ENCODE peak calls at places on chromosomes 7 and 10, in seven cellular contexts. K, E, L, N, P, I and U are unnamed samples.

GRCh38 chr10:21757601-21757901 is 223.5 kb downstream of the MLLT10 start:
- DNase-seq in P (no peak), L (no peak), N (no peak), E (no peak), I (no peak), K (no peak), U (no peak)

GRCh38 chr10:69901022-69901421 is 99.3 kb downstream of the COL13A1 start:
- DNase-seq in K (no peak), E (no peak), P (no peak), I (no peak), L (no peak), N (no peak), U (no peak)

GRCh38 chr10:87652261-87652660 is 7.4 kb upstream of the PAPSS2 start:
- DNase-seq in L (no peak), I (no peak), N (no peak), K (no peak), E (no peak), P (no peak), U (no peak)

GRCh38 chr7:151940048-151940845 is 16.0 kb upstream of the GALNTL5 start:
- DNase-seq in I (no peak), P (peak), K (no peak), E (no peak), L (no peak), N (peak), U (peak)

GRCh38 chr10:74418285-74418872 is 267.4 kb downstream of the ADK start:
- DNase-seq in L (peak), I (no peak), N (no peak), E (peak), K (no peak), P (peak), U (no peak)

GRCh38 chr10:6918305-6918704 is 338.2 kb upstream of the PRKCQ start:
- DNase-seq in P (no peak), I (peak), N (peak), K (peak), L (peak), E (no peak), U (peak)

GRCh38 chr10:99329891-99330674 is 927 bp downstream of the CNNM1 start:
- DNase-seq in N (peak), I (peak), E (no peak), P (peak), K (no peak), L (peak), U (no peak)

GRCh38 chr10:48557511-48558123 is 47.3 kb downstream of the ARHGAP22 start:
- DNase-seq in P (no peak), L (no peak), I (no peak), E (no peak), N (no peak), K (no peak), U (no peak)

GRCh38 chr7:107946451-107946850 is 55.5 kb downstream of the DLD start:
- DNase-seq in E (no peak), L (no peak), I (no peak), P (no peak), N (no peak), K (no peak), U (no peak)

GRCh38 chr10:93742633-93743349 is 14.9 kb upstream of the LGI1 start:
- DNase-seq in N (no peak), E (no peak), K (no peak), P (no peak), L (no peak), I (no peak), U (no peak)